ENCODE peak calls at places on chromosomes 1 and 21, in four cellular contexts. H is mesothelial cell of epicardium, S is A549, Y is tibial artery. J is an unnamed sample.

GRCh38 chr1:232599178-232600041 is 30.5 kb downstream of the SIPA1L2 start:
- DNase-seq in H (no peak), S (no peak), Y (no peak), J (no peak)

GRCh38 chr1:242524571-242525359 is at the start of gene PLD5:
- DNase-seq in H (peak), S (peak), Y (no peak), J (no peak)

GRCh38 chr1:116287341-116288200 is 85.5 kb upstream of the ATP1A1 start:
- DNase-seq in H (no peak), S (no peak), Y (no peak), J (no peak)

GRCh38 chr1:51444096-51444495 is 75.0 kb downstream of the EPS15 start:
- DNase-seq in H (no peak), S (no peak), Y (no peak), J (no peak)

GRCh38 chr21:29454179-29454578 is 155.5 kb downstream of the BACH1 start:
- DNase-seq in H (no peak), S (no peak), Y (no peak), J (no peak)

GRCh38 chr1:110152133-110152785 is 2.0 kb downstream of the SLC6A17 start:
- DNase-seq in H (no peak), S (peak), Y (no peak), J (no peak)

GRCh38 chr1:206921772-206922265 is at the start of gene FCMR:
- DNase-seq in H (no peak), S (no peak), Y (peak), J (no peak)

GRCh38 chr1:95230768-95231191 is 3.2 kb upstream of the RWDD3 start:
- DNase-seq in H (no peak), S (no peak), Y (no peak), J (no peak)

GRCh38 chr21:41706678-41707077 is 60.2 kb downstream of the RIPK4 start:
- DNase-seq in H (no peak), S (peak), Y (no peak), J (no peak)

GRCh38 chr1:47738560-47739182 is 258.5 kb downstream of the TRABD2B start:
- DNase-seq in H (peak), S (peak), Y (no peak), J (no peak)

GRCh38 chr1:188778578-188778977 is 1699.1 kb downstream of the BRINP3 start:
- DNase-seq in H (no peak), S (no peak), Y (no peak), J (no peak)

DNA sequence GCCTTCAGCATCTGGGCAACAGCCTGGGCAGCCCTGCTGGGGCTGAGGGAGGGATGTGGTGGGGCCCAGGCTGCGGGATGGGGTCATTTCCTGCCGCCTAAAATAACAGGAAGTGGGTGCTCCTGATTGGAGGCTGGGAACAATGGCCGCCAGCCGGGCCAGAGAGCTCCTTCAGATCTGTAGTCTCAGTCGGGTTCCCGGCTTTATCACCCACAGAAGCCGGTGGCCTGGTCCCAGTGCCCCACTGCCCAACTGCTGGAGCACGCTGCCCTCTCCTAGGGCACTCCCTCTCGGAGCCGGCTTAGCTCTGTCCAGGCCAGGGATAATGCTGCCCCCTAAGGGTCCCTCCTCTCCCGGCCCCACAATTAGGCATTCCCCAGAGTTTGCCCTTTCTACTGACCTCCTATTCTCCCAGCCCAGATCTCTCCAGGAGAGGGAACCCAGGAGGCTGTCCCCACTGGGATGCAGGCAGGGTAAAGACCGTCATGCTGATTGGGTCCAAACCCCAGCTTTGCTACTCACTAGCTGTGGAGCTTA is 5.1 kb downstream of the MAP7D1 start:
- DNase-seq in H (no peak), S (peak), Y (peak), J (no peak)
- TF ChIP-seq CTCF in H (no peak), S (peak), Y (peak), J (no peak)

GRCh38 chr1:114093624-114094302 is 59.9 kb downstream of the SYT6 start:
- DNase-seq in H (no peak), S (peak), Y (no peak), J (no peak)
- TF ChIP-seq CTCF in H (no peak), S (no peak), Y (no peak), J (no peak)

GRCh38 chr1:180502361-180503273 is at the start of gene ACBD6:
- DNase-seq in H (peak), S (peak), Y (peak), J (peak)

GRCh38 chr1:180500689-180501088 is 1.7 kb downstream of the ACBD6 start:
- DNase-seq in H (no peak), S (no peak), Y (no peak), J (no peak)

GRCh38 chr1:180503274-180503862 is 991 bp upstream of the ACBD6 start:
- DNase-seq in H (no peak), S (peak), Y (no peak), J (no peak)

GRCh38 chr1:180504186-180504585 is 1.8 kb upstream of the ACBD6 start:
- DNase-seq in H (no peak), S (no peak), Y (no peak), J (no peak)

DNA sequence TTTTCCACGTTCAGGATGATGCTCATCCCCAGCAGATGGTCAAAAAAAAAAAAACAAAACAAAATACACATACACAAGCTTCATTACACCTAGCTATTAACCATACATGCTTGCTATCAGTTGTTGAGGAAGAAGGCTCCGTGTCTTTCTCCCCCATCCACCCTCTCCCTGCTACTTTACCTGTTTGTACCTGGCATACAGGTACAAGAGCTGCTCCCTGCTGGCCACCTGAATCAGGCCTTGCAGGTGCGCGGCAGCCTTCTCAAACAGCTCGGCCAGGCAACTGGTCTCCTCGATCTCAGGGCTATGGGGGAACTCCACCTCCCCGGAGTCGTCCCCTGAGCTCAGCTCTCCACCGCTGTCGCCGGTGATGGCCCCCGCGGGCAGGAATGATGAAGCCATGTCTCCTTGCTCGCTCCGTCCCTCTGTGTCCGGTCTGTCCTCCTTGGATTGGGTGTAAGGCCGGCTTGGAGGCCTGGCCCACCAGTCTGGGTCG is 464 bp downstream of the ACBD6 start:
- DNase-seq in H (no peak), S (no peak), Y (no peak), J (no peak)
- TF ChIP-seq CTCF in H (no peak), S (no peak), Y (no peak), J (no peak)

GRCh38 chr1:183470961-183471747 is 1.1 kb upstream of the SMG7 start:
- DNase-seq in H (peak), S (peak), Y (peak), J (peak)
- TF ChIP-seq CTCF in H (no peak), S (peak), Y (no peak), J (no peak)

GRCh38 chr1:56529801-56530200 is 49.6 kb downstream of the PLPP3 start:
- DNase-seq in H (no peak), S (no peak), Y (no peak), J (no peak)
- TF ChIP-seq CTCF in H (no peak), S (no peak), Y (no peak), J (no peak)

GRCh38 chr1:45479039-45479748 is 11.8 kb downstream of the TESK2 start:
- DNase-seq in H (no peak), S (no peak), Y (no peak), J (no peak)
- TF ChIP-seq CTCF in H (no peak), S (no peak), Y (no peak), J (no peak)

DNA sequence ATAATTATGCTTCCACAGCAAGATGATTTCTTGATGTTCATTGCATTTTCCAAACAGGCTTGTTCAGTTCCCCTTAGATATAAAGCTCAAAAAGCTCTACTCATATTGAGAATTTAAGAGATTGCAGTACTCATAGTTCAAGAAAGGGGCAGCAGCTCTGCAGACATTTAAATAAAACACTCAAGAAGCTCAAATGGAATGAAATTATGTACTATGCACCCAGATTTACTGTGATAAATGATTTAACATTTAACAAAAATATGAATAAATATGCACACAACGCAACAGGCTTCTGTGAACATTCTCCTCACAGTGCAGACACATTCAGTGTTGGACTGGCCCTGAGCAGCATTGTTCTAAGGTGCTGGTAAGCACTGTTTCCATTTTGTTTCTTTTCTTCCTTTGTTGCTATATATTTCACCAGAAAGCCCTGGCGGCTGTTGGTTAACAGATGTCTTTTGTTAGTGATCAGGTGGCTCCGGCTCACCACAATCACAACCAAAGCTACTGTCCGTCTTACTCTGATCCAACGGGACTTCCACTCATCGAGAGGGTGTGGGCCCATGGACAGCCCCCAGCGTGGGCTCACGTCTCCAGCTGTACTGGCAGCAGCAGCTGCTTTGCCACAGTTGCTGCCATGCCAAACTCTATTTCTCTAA is 1440.3 kb downstream of the NCAM2 start:
- DNase-seq in H (no peak), S (no peak), Y (no peak), J (no peak)
- TF ChIP-seq CTCF in H (no peak), S (no peak), Y (no peak), J (no peak)